ENCODE peak calls at places on chromosomes 4 and X, in five cellular contexts. One of them, this sample, is unnamed.

GRCh38 chr4:108370291-108370690 is 201.6 kb upstream of the LEF1 start:
- DNase-seq in tibial artery: no peak
- DNase-seq in lower leg skin: no peak
- DNase-seq in BJ: no peak
- DNase-seq in neural progenitor cell: peak
- DNase-seq in this sample: peak

GRCh38 chrX:112645774-112646173 is 34.0 kb downstream of the LHFPL1 start:
- DNase-seq in tibial artery: no peak
- DNase-seq in lower leg skin: no peak
- DNase-seq in BJ: no peak
- DNase-seq in neural progenitor cell: no peak
- DNase-seq in this sample: peak

GRCh38 chrX:104112326-104112951 is at the start of gene ZCCHC18:
- DNase-seq in tibial artery: peak
- DNase-seq in lower leg skin: peak
- DNase-seq in BJ: no peak
- DNase-seq in neural progenitor cell: peak
- DNase-seq in this sample: peak

GRCh38 chr4:38860788-38861424 is 4.3 kb upstream of the TLR6 start:
- DNase-seq in tibial artery: no peak
- DNase-seq in lower leg skin: no peak
- DNase-seq in BJ: no peak
- DNase-seq in neural progenitor cell: peak
- DNase-seq in this sample: peak

GRCh38 chr4:37722000-37722638 is 35.9 kb upstream of the RELL1 start:
- DNase-seq in tibial artery: no peak
- DNase-seq in lower leg skin: no peak
- DNase-seq in BJ: no peak
- DNase-seq in neural progenitor cell: no peak
- DNase-seq in this sample: no peak

GRCh38 chrX:107448625-107449468 is 605 bp upstream of the FRMPD3 start:
- DNase-seq in tibial artery: no peak
- DNase-seq in lower leg skin: no peak
- DNase-seq in BJ: no peak
- DNase-seq in neural progenitor cell: peak
- DNase-seq in this sample: peak

GRCh38 chrX:19089555-19090040 is 32.7 kb downstream of the ADGRG2 start:
- DNase-seq in tibial artery: no peak
- DNase-seq in lower leg skin: no peak
- DNase-seq in BJ: no peak
- DNase-seq in neural progenitor cell: no peak
- DNase-seq in this sample: no peak

GRCh38 chr4:139988863-139989765 is 164.9 kb downstream of the MAML3 start:
- DNase-seq in tibial artery: no peak
- DNase-seq in lower leg skin: no peak
- DNase-seq in BJ: peak
- DNase-seq in neural progenitor cell: peak
- DNase-seq in this sample: no peak

GRCh38 chr4:1239141-1239948 is 9.6 kb downstream of the CTBP1 start:
- DNase-seq in tibial artery: peak
- DNase-seq in lower leg skin: peak
- DNase-seq in BJ: no peak
- DNase-seq in neural progenitor cell: no peak
- DNase-seq in this sample: no peak

GRCh38 chr4:139767168-139767567 is 101.5 kb downstream of the MGST2 start:
- DNase-seq in tibial artery: no peak
- DNase-seq in lower leg skin: no peak
- DNase-seq in BJ: peak
- DNase-seq in neural progenitor cell: no peak
- DNase-seq in this sample: no peak

GRCh38 chrX:150364347-150365050 is 1.4 kb downstream of the MAMLD1 start:
- DNase-seq in tibial artery: peak
- DNase-seq in lower leg skin: no peak
- DNase-seq in BJ: no peak
- DNase-seq in neural progenitor cell: peak
- DNase-seq in this sample: no peak

GRCh38 chrX:63657821-63658220 is 127.2 kb downstream of the ARHGEF9 start:
- DNase-seq in tibial artery: peak
- DNase-seq in lower leg skin: peak
- DNase-seq in BJ: peak
- DNase-seq in neural progenitor cell: no peak
- DNase-seq in this sample: no peak

GRCh38 chr4:8580321-8581093 is at the start of gene GPR78:
- DNase-seq in tibial artery: peak
- DNase-seq in lower leg skin: no peak
- DNase-seq in BJ: no peak
- DNase-seq in neural progenitor cell: peak
- DNase-seq in this sample: no peak

GRCh38 chr4:171007618-171008390 is 805.4 kb upstream of the GALNTL6 start:
- DNase-seq in tibial artery: no peak
- DNase-seq in lower leg skin: no peak
- DNase-seq in BJ: no peak
- DNase-seq in neural progenitor cell: no peak
- DNase-seq in this sample: no peak

GRCh38 chr4:38028556-38028955 is 68.4 kb downstream of the PTTG2 start:
- DNase-seq in tibial artery: no peak
- DNase-seq in lower leg skin: no peak
- DNase-seq in BJ: no peak
- DNase-seq in neural progenitor cell: no peak
- DNase-seq in this sample: no peak

GRCh38 chr4:15742637-15743036 is 35.5 kb upstream of the CD38 start:
- DNase-seq in tibial artery: no peak
- DNase-seq in lower leg skin: no peak
- DNase-seq in BJ: no peak
- DNase-seq in neural progenitor cell: no peak
- DNase-seq in this sample: no peak

GRCh38 chrX:22060451-22060940 is 28.4 kb downstream of the PHEX start:
- DNase-seq in tibial artery: no peak
- DNase-seq in lower leg skin: no peak
- DNase-seq in BJ: no peak
- DNase-seq in neural progenitor cell: no peak
- DNase-seq in this sample: peak

GRCh38 chr4:10260777-10261176 is 144.2 kb upstream of the WDR1 start:
- DNase-seq in tibial artery: no peak
- DNase-seq in lower leg skin: no peak
- DNase-seq in BJ: no peak
- DNase-seq in neural progenitor cell: no peak
- DNase-seq in this sample: no peak

GRCh38 chrX:18390941-18391538 is 34.4 kb upstream of the CDKL5 start:
- DNase-seq in tibial artery: peak
- DNase-seq in lower leg skin: peak
- DNase-seq in BJ: no peak
- DNase-seq in neural progenitor cell: peak
- DNase-seq in this sample: peak

GRCh38 chrX:131609480-131609879 is 65.6 kb downstream of the OR13H1 start:
- DNase-seq in tibial artery: no peak
- DNase-seq in lower leg skin: no peak
- DNase-seq in BJ: no peak
- DNase-seq in neural progenitor cell: no peak
- DNase-seq in this sample: no peak

GRCh38 chrX:72360326-72360725 is 54.6 kb upstream of the CITED1 start:
- DNase-seq in tibial artery: no peak
- DNase-seq in lower leg skin: no peak
- DNase-seq in BJ: no peak
- DNase-seq in neural progenitor cell: no peak
- DNase-seq in this sample: no peak

GRCh38 chr4:14415146-14415545 is 587.1 kb upstream of the CPEB2 start:
- DNase-seq in tibial artery: no peak
- DNase-seq in lower leg skin: no peak
- DNase-seq in BJ: no peak
- DNase-seq in neural progenitor cell: peak
- DNase-seq in this sample: no peak

GRCh38 chr4:148341980-148342800 is 100.0 kb downstream of the NR3C2 start:
- DNase-seq in tibial artery: no peak
- DNase-seq in lower leg skin: no peak
- DNase-seq in BJ: no peak
- DNase-seq in neural progenitor cell: no peak
- DNase-seq in this sample: no peak

GRCh38 chr4:54067163-54067562 is 2.8 kb upstream of the CHIC2 start:
- DNase-seq in tibial artery: no peak
- DNase-seq in lower leg skin: peak
- DNase-seq in BJ: no peak
- DNase-seq in neural progenitor cell: no peak
- DNase-seq in this sample: no peak

GRCh38 chr4:77481856-77482255 is 123.8 kb upstream of the CXCL13 start:
- DNase-seq in tibial artery: no peak
- DNase-seq in lower leg skin: no peak
- DNase-seq in BJ: no peak
- DNase-seq in neural progenitor cell: no peak
- DNase-seq in this sample: no peak

GRCh38 chr4:6221851-6222760 is 21.8 kb upstream of the JAKMIP1 start:
- DNase-seq in tibial artery: peak
- DNase-seq in lower leg skin: peak
- DNase-seq in BJ: no peak
- DNase-seq in neural progenitor cell: peak
- DNase-seq in this sample: no peak

GRCh38 chrX:153723351-153724251 is 586 bp downstream of the BCAP31 start:
- DNase-seq in tibial artery: no peak
- DNase-seq in lower leg skin: no peak
- DNase-seq in BJ: no peak
- DNase-seq in neural progenitor cell: peak
- DNase-seq in this sample: peak

GRCh38 chrX:78375894-78376293 is 48.5 kb upstream of the CYSLTR1 start:
- DNase-seq in tibial artery: no peak
- DNase-seq in lower leg skin: no peak
- DNase-seq in BJ: no peak
- DNase-seq in neural progenitor cell: no peak
- DNase-seq in this sample: no peak

GRCh38 chr4:154425514-154425913 is 66.1 kb downstream of the DCHS2 start:
- DNase-seq in tibial artery: no peak
- DNase-seq in lower leg skin: no peak
- DNase-seq in BJ: no peak
- DNase-seq in neural progenitor cell: no peak
- DNase-seq in this sample: no peak

GRCh38 chr4:36374836-36375511 is 93.6 kb downstream of the DTHD1 start:
- DNase-seq in tibial artery: no peak
- DNase-seq in lower leg skin: no peak
- DNase-seq in BJ: no peak
- DNase-seq in neural progenitor cell: no peak
- DNase-seq in this sample: no peak

GRCh38 chr4:73631565-73632226 is 11.5 kb upstream of the RASSF6 start:
- DNase-seq in tibial artery: no peak
- DNase-seq in lower leg skin: no peak
- DNase-seq in BJ: no peak
- DNase-seq in neural progenitor cell: no peak
- DNase-seq in this sample: no peak

GRCh38 chrX:69216911-69217310 is 51.7 kb upstream of the PJA1 start:
- DNase-seq in tibial artery: peak
- DNase-seq in lower leg skin: no peak
- DNase-seq in BJ: no peak
- DNase-seq in neural progenitor cell: no peak
- DNase-seq in this sample: no peak

GRCh38 chr4:156294577-156294976 is 340.9 kb upstream of the CTSO start:
- DNase-seq in tibial artery: no peak
- DNase-seq in lower leg skin: no peak
- DNase-seq in BJ: no peak
- DNase-seq in neural progenitor cell: peak
- DNase-seq in this sample: peak

GRCh38 chr4:70392057-70392776 is 5.5 kb upstream of the OPRPN start:
- DNase-seq in tibial artery: no peak
- DNase-seq in lower leg skin: no peak
- DNase-seq in BJ: no peak
- DNase-seq in neural progenitor cell: no peak
- DNase-seq in this sample: peak

GRCh38 chr4:118740869-118741268 is 55.7 kb downstream of the METTL14 start:
- DNase-seq in tibial artery: no peak
- DNase-seq in lower leg skin: no peak
- DNase-seq in BJ: no peak
- DNase-seq in neural progenitor cell: peak
- DNase-seq in this sample: no peak

GRCh38 chr4:8081621-8082516 is 76.7 kb downstream of the ABLIM2 start:
- DNase-seq in tibial artery: no peak
- DNase-seq in lower leg skin: no peak
- DNase-seq in BJ: no peak
- DNase-seq in neural progenitor cell: no peak
- DNase-seq in this sample: no peak

GRCh38 chr4:88964450-88964849 is 92.5 kb downstream of the FAM13A start:
- DNase-seq in tibial artery: no peak
- DNase-seq in lower leg skin: no peak
- DNase-seq in BJ: peak
- DNase-seq in neural progenitor cell: no peak
- DNase-seq in this sample: no peak

GRCh38 chr4:163776961-163777360 is 282.5 kb downstream of the TMA16 start:
- DNase-seq in tibial artery: no peak
- DNase-seq in lower leg skin: no peak
- DNase-seq in BJ: no peak
- DNase-seq in neural progenitor cell: no peak
- DNase-seq in this sample: no peak
- H3K4me3 ChIP-seq in tibial artery: no peak
- H3K4me3 ChIP-seq in lower leg skin: no peak
- H3K4me3 ChIP-seq in BJ: no peak
- H3K4me3 ChIP-seq in neural progenitor cell: no peak
- H3K4me3 ChIP-seq in this sample: no peak

GRCh38 chrX:75547783-75548182 is 24.9 kb upstream of the ZDHHC15 start:
- DNase-seq in tibial artery: peak
- DNase-seq in lower leg skin: no peak
- DNase-seq in BJ: no peak
- DNase-seq in neural progenitor cell: no peak
- DNase-seq in this sample: no peak
- TF ChIP-seq CTCF in tibial artery: no peak
- TF ChIP-seq CTCF in lower leg skin: no peak
- TF ChIP-seq CTCF in BJ: no peak
- TF ChIP-seq CTCF in neural progenitor cell: no peak
- TF ChIP-seq CTCF in this sample: no peak

GRCh38 chr4:76210502-76210901 is 3.1 kb downstream of the SCARB2 start:
- DNase-seq in tibial artery: no peak
- DNase-seq in lower leg skin: no peak
- DNase-seq in BJ: no peak
- DNase-seq in neural progenitor cell: no peak
- DNase-seq in this sample: no peak
- H3K4me3 ChIP-seq in tibial artery: peak
- H3K4me3 ChIP-seq in lower leg skin: no peak
- H3K4me3 ChIP-seq in BJ: no peak
- H3K4me3 ChIP-seq in neural progenitor cell: no peak
- H3K4me3 ChIP-seq in this sample: no peak

DNA sequence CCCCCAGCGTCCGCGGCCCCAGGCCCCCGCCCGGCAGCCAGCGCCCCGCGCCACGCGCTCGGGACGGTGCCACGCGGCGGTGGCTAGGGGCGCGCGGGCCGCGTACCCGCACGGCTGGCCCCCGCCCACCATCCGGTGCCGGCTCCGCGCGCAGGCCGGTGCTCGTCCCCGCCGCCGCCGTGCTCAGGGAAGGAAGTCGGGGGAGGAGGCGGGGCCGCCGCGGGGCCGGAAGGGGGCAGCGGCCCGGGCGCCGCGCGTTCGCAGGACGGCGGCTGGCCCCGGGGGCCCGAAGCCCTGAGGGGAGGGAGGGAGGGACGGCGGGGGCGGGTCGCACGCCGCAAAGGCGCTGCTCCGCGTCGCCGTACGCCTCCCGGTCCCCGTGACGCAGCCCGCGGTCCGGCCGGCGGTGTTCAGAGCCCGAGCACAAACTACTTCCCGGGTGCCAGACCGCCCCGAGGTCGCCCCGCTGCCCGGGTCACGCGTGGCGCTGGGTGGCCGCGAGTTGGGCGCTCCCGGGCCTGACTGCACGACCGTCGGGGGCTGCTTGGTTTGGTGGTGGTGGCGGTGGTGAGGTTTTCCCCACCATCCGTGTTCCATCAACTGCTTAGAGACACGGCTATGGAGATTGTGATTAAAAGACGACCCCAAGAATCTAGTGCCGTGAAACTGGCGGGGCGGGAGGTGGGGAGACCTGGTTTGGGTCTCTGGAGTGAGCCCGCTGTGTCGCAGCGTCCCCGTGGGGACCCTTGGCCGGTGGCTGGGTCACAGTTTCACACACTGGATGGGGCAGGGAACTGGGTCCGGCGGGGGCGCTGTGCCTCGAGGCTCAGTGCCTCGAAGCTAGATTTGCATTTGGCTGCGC is at the start of gene DCTD:
- DNase-seq in tibial artery: peak
- DNase-seq in lower leg skin: peak
- DNase-seq in BJ: no peak
- DNase-seq in neural progenitor cell: peak
- DNase-seq in this sample: peak
- TF ChIP-seq CTCF in tibial artery: peak
- TF ChIP-seq CTCF in lower leg skin: no peak
- TF ChIP-seq CTCF in BJ: peak
- TF ChIP-seq CTCF in neural progenitor cell: peak
- TF ChIP-seq CTCF in this sample: peak

This sample was measured in GM12865.